ENCODE peak calls at places on chromosomes 2 and 18, in eight cellular contexts. Z is Karpas-422, P is OCI-LY7, K is hepatocyte, N is MM.1S, F is SK-N-SH, W is PC-3, M is HCT116. S is an unnamed sample.

GRCh38 chr2:165778653-165779451 is 15.2 kb downstream of the GALNT3 start:
- DNase-seq in Z (peak; percentile 67), P (peak; percentile 38), K (no peak), N (peak; percentile 49), F (no peak), W (peak; percentile 65), M (no peak), S (peak; percentile 22)

GRCh38 chr2:12183032-12183431 is 436.6 kb downstream of the LPIN1 start:
- DNase-seq in Z (no peak), P (no peak), K (no peak), N (no peak), F (no peak), W (no peak), M (no peak), S (no peak)

GRCh38 chr2:125405816-125406215 is 1250.1 kb upstream of the GYPC start:
- DNase-seq in Z (no peak), P (no peak), K (peak; percentile 73), N (no peak), F (no peak), W (peak; percentile 81), M (no peak), S (peak; percentile 87)

GRCh38 chr2:164839914-164840457 is 1.6 kb downstream of the COBLL1 start:
- DNase-seq in Z (no peak), P (no peak), K (peak; percentile 27), N (no peak), F (no peak), W (peak; percentile 66), M (no peak), S (peak; percentile 54)

GRCh38 chr2:181275643-181276070 is 181.5 kb upstream of the ITGA4 start:
- DNase-seq in Z (no peak), P (peak; percentile 5), K (no peak), N (no peak), F (no peak), W (no peak), M (no peak), S (no peak)

GRCh38 chr2:170485254-170485653 is 229.9 kb upstream of the SP5 start:
- DNase-seq in Z (no peak), P (no peak), K (peak; percentile 48), N (no peak), F (no peak), W (no peak), M (no peak), S (no peak)

GRCh38 chr2:8581048-8581561 is 100.8 kb upstream of the ID2 start:
- DNase-seq in Z (no peak), P (peak; percentile 65), K (no peak), N (no peak), F (no peak), W (no peak), M (no peak), S (no peak)

GRCh38 chr2:9592699-9593098 is 37.1 kb upstream of the ADAM17 start:
- DNase-seq in Z (no peak), P (no peak), K (no peak), N (no peak), F (no peak), W (no peak), M (no peak), S (no peak)

GRCh38 chr18:78431606-78432005 is 548.0 kb upstream of the SALL3 start:
- DNase-seq in Z (no peak), P (no peak), K (no peak), N (no peak), F (no peak), W (no peak), M (no peak), S (no peak)

GRCh38 chr2:124317628-124318027 is 292.5 kb downstream of the CNTNAP5 start:
- DNase-seq in Z (peak; percentile 53), P (no peak), K (no peak), N (no peak), F (no peak), W (no peak), M (no peak), S (no peak)

GRCh38 chr2:55862673-55863390 is 60.8 kb downstream of the EFEMP1 start:
- DNase-seq in Z (no peak), P (no peak), K (peak; percentile 87), N (no peak), F (no peak), W (peak; percentile 93), M (no peak), S (peak; percentile 99)

GRCh38 chr2:50514881-50515280 is 517.1 kb downstream of the NRXN1 start:
- DNase-seq in Z (no peak), P (no peak), K (no peak), N (no peak), F (no peak), W (no peak), M (no peak), S (no peak)

GRCh38 chr2:128638311-128638710 is 319.6 kb upstream of the HS6ST1 start:
- DNase-seq in Z (no peak), P (no peak), K (no peak), N (no peak), F (no peak), W (no peak), M (no peak), S (no peak)
- H3K9me2 ChIP-seq in Z (no peaks in the 10 kb centered on the region), P (no peaks in the 10 kb centered on the region), K (no peaks in the 10 kb centered on the region), N (no peaks in the 10 kb centered on the region), F (no peaks in the 10 kb centered on the region), W (no peaks in the 10 kb centered on the region), M (no peaks in the 10 kb centered on the region), S (no peaks in the 10 kb centered on the region)

DNA sequence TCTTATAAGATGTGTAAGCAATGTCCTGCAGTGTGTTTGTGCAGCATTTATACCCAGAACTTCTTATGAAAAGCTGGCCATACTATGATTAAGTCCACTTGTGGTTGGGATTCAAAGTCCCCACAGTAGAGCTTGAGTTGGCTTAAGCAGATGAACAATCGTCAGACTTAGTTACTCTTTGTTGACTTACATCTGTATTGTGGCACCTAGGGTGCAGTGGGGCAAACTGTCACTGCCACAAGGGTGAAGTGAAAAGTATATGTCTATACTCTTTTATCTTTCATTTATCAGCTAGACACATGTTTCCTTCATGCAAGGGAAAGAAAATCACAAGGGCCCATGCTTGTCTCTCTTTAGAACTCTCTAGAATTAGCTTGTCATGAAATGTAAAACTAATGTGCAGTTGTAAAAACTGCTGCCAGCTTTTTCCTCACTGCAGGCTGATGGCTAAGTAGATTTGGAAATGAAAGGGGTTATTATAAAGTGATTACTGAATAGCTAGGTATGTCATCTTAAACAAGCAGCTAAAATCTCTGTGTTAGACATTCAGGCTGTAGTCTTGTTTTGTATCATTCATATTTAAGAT is 474.5 kb downstream of the PTPRM start:
- DNase-seq in Z (no peak), P (no peak), K (no peak), N (no peak), F (no peak), W (no peak), M (no peak), S (no peak)
- H3K4me2 ChIP-seq in Z (no peak overlapping the region), P (no peak overlapping the region), K (no peak overlapping the region), N (no peak overlapping the region), F (no peak overlapping the region), W (no peak overlapping the region), M (no peak overlapping the region), S (no peak overlapping the region)

GRCh38 chr2:128638741-128639477 is 320.2 kb upstream of the HS6ST1 start:
- DNase-seq in Z (no peak), P (no peak), K (no peak), N (no peak), F (peak; percentile 42), W (no peak), M (no peak), S (peak; percentile 70)

GRCh38 chr2:128640847-128641360 is 322.2 kb upstream of the HS6ST1 start:
- DNase-seq in Z (no peak), P (no peak), K (no peak), N (no peak), F (no peak), W (no peak), M (no peak), S (no peak)

GRCh38 chr2:128639693-128640092 is 321.0 kb upstream of the HS6ST1 start:
- DNase-seq in Z (peak; percentile 50), P (no peak), K (no peak), N (no peak), F (no peak), W (no peak), M (no peak), S (peak; percentile 14)

GRCh38 chr2:128641421-128642095 is 322.9 kb upstream of the HS6ST1 start:
- DNase-seq in Z (no peak), P (no peak), K (no peak), N (no peak), F (no peak), W (no peak), M (no peak), S (no peak)

DNA sequence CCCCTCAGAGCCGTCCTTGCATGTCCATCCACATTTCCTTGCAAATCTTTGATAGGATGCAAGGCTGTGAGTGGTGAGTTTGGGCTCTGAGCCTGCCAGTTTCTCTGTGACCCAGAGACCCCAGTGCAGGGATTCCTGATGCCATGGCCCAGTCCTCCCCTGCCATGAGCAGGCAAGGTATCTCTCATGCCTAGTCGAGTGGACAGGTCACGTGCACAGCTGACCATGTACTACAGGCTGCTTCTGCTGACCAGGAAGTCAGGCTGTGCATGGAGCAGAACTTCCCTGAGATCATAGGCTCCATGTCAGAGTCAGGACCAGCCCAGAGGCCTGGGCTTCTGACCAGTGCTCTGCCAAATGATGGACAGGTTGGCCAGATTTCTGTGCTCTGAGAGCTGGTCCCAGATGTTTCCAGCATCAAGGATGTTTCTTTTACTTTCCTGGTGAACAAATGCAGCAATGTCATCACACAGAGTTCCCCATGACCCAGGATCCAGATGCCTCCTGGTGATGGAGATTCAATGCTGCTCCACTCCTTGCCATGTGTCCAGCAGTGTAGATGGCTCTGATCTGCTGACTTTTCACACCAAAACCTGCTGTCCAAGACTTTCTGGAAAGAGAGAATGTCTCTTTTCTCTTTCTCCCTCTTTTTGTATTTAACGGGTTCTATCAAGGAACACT is 321.6 kb upstream of the HS6ST1 start:
- DNase-seq in Z (no peak), P (no peak), K (no peak), N (no peak), F (no peak), W (no peak), M (no peak), S (peak; percentile 14)
- H3K9me2 ChIP-seq in Z (no peaks in the 10 kb centered on the region), P (no peaks in the 10 kb centered on the region), K (no peaks in the 10 kb centered on the region), N (no peaks in the 10 kb centered on the region), F (no peaks in the 10 kb centered on the region), W (no peaks in the 10 kb centered on the region), M (no peaks in the 10 kb centered on the region), S (no peaks in the 10 kb centered on the region)

GRCh38 chr18:655445-655844 is 2.0 kb upstream of the TYMS start:
- DNase-seq in Z (no peak), P (no peak), K (no peak), N (no peak), F (no peak), W (no peak), M (no peak), S (no peak)
- H3K4me2 ChIP-seq in Z (no peak overlapping the region), P (peak overlapping the region; percentile 91), K (no peak overlapping the region), N (no peak overlapping the region), F (no peak overlapping the region), W (no peak overlapping the region), M (peak overlapping the region; percentile 94), S (no peak overlapping the region)